ENCODE peak calls at places on chromosomes 16 and 17, in five cellular contexts. One of them, this sample, is unnamed.

GRCh38 chr16:9787717-9788116 is 394.5 kb downstream of the GRIN2A start:
- DNase-seq in heart right ventricle: no peak
- DNase-seq in CD8-positive, alpha-beta T cell: no peak
- DNase-seq in PC-3: no peak
- DNase-seq in cardiac muscle cell: no peak
- DNase-seq in this sample: peak

GRCh38 chr16:88857728-88858339 is 907 bp downstream of the TRAPPC2L start:
- DNase-seq in heart right ventricle: peak
- DNase-seq in PC-3: peak
- DNase-seq in cardiac muscle cell: peak
- DNase-seq in CD8-positive, alpha-beta T cell: peak
- DNase-seq in this sample: peak

GRCh38 chr17:75047398-75048098 is 523 bp downstream of the KCTD2 start:
- DNase-seq in CD8-positive, alpha-beta T cell: no peak
- DNase-seq in heart right ventricle: peak
- DNase-seq in cardiac muscle cell: peak
- DNase-seq in PC-3: no peak
- DNase-seq in this sample: no peak

GRCh38 chr17:38588775-38589174 is 17.0 kb downstream of the SRCIN1 start:
- DNase-seq in cardiac muscle cell: no peak
- DNase-seq in CD8-positive, alpha-beta T cell: no peak
- DNase-seq in heart right ventricle: no peak
- DNase-seq in PC-3: no peak
- DNase-seq in this sample: no peak

GRCh38 chr17:3529817-3530741 is 27.5 kb downstream of the TRPV3 start:
- DNase-seq in heart right ventricle: peak
- DNase-seq in cardiac muscle cell: peak
- DNase-seq in CD8-positive, alpha-beta T cell: no peak
- DNase-seq in PC-3: no peak
- DNase-seq in this sample: peak

GRCh38 chr16:27204232-27204915 is 1.0 kb downstream of the KDM8 start:
- DNase-seq in cardiac muscle cell: no peak
- DNase-seq in heart right ventricle: no peak
- DNase-seq in CD8-positive, alpha-beta T cell: no peak
- DNase-seq in PC-3: no peak
- DNase-seq in this sample: no peak

GRCh38 chr17:11705111-11705510 is 106.8 kb downstream of the DNAH9 start:
- DNase-seq in PC-3: no peak
- DNase-seq in CD8-positive, alpha-beta T cell: no peak
- DNase-seq in heart right ventricle: no peak
- DNase-seq in cardiac muscle cell: no peak
- DNase-seq in this sample: no peak

GRCh38 chr17:19561697-19562318 is 28.2 kb downstream of the SLC47A1 start:
- DNase-seq in cardiac muscle cell: no peak
- DNase-seq in heart right ventricle: no peak
- DNase-seq in CD8-positive, alpha-beta T cell: no peak
- DNase-seq in PC-3: no peak
- DNase-seq in this sample: no peak

GRCh38 chr16:17106243-17106791 is 364.4 kb downstream of the XYLT1 start:
- DNase-seq in PC-3: no peak
- DNase-seq in CD8-positive, alpha-beta T cell: no peak
- DNase-seq in heart right ventricle: no peak
- DNase-seq in cardiac muscle cell: no peak
- DNase-seq in this sample: no peak

GRCh38 chr17:43905985-43906852 is 1.1 kb downstream of the MPP2 start:
- DNase-seq in CD8-positive, alpha-beta T cell: no peak
- DNase-seq in heart right ventricle: peak
- DNase-seq in PC-3: no peak
- DNase-seq in cardiac muscle cell: peak
- DNase-seq in this sample: peak

GRCh38 chr17:74280093-74280513 is 6.1 kb downstream of the DNAI2 start:
- DNase-seq in cardiac muscle cell: no peak
- DNase-seq in PC-3: no peak
- DNase-seq in CD8-positive, alpha-beta T cell: peak
- DNase-seq in heart right ventricle: no peak
- DNase-seq in this sample: no peak

GRCh38 chr17:64406321-64407200 is 15.9 kb upstream of the PECAM1 start:
- DNase-seq in PC-3: peak
- DNase-seq in CD8-positive, alpha-beta T cell: no peak
- DNase-seq in heart right ventricle: no peak
- DNase-seq in cardiac muscle cell: peak
- DNase-seq in this sample: no peak

GRCh38 chr17:38687291-38687690 is 12.5 kb upstream of the EPOP start:
- DNase-seq in cardiac muscle cell: peak
- DNase-seq in heart right ventricle: no peak
- DNase-seq in CD8-positive, alpha-beta T cell: no peak
- DNase-seq in PC-3: no peak
- DNase-seq in this sample: peak

GRCh38 chr16:48907906-48908634 is 298.1 kb upstream of the N4BP1 start:
- DNase-seq in CD8-positive, alpha-beta T cell: no peak
- DNase-seq in heart right ventricle: no peak
- DNase-seq in PC-3: no peak
- DNase-seq in cardiac muscle cell: no peak
- DNase-seq in this sample: no peak

GRCh38 chr17:56866496-56866895 is 32.5 kb downstream of the DGKE start:
- DNase-seq in PC-3: no peak
- DNase-seq in heart right ventricle: no peak
- DNase-seq in CD8-positive, alpha-beta T cell: no peak
- DNase-seq in cardiac muscle cell: no peak
- DNase-seq in this sample: no peak

GRCh38 chr17:39151680-39152058 is 232 bp upstream of the PLXDC1 start:
- DNase-seq in heart right ventricle: peak
- DNase-seq in cardiac muscle cell: no peak
- DNase-seq in PC-3: no peak
- DNase-seq in CD8-positive, alpha-beta T cell: no peak
- DNase-seq in this sample: no peak

GRCh38 chr16:35195173-35195863 is 1735.9 kb downstream of the TP53TG3F start:
- DNase-seq in PC-3: no peak
- DNase-seq in cardiac muscle cell: no peak
- DNase-seq in CD8-positive, alpha-beta T cell: no peak
- DNase-seq in heart right ventricle: no peak
- DNase-seq in this sample: no peak

DNA sequence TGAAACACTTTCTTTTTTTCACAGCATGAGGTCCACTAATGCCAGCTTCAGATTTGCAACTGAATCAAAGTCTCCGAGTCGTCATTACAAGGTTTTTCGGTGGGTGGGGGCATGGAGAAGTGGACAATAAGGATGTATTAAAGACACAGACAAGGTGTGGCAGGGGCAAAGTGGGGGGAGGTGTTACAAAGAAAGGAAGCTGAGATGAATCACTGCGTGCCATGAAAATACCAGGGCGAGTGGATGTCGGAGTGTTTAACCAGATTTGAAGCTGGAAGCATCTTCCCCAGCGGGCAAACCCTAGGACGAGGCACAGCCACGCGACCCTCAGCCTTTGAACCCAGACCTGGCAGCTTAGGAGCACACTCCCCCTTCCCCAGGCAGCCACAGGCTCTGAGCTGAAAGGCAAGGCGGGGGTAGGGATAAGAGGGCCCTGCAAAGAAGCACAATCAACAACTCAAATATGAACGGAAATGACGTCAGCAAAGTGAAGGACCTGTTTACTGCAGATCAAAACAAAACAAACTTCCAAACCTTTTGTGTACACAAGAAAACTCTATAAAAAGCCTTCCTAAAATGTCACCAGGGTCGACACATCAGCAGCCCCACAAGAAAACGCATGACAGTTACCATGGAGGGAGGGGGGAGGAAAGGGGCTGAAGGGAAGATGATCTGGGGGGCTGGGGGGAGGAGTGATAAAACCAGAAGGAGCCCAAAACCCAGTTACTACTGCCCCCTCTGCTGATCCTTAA is 5.6 kb upstream of the ZFHX3 start:
- DNase-seq in PC-3: peak
- DNase-seq in CD8-positive, alpha-beta T cell: no peak
- DNase-seq in cardiac muscle cell: peak
- DNase-seq in heart right ventricle: no peak
- DNase-seq in this sample: peak
- H3K4me3 ChIP-seq in PC-3: peak
- H3K4me3 ChIP-seq in CD8-positive, alpha-beta T cell: no peak
- H3K4me3 ChIP-seq in cardiac muscle cell: no peak
- H3K4me3 ChIP-seq in heart right ventricle: no peak
- H3K4me3 ChIP-seq in this sample: peak

DNA sequence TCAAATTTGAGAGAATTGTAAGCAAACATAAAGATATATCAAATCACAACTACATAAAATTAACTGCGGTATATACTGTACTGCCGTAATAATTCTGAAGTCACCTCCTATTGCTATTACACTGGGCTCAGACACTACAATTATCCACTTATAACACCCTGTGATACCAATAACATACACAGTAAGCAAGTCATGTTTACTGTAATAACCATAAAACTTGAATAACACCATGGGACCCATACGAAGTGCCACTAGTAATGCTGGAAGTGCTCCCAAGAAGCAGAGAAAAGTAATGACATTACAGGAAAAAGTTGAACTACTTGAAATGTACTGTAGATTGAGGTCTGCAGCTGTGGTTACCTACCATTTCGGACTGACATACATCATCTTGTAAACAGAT is 24.0 kb downstream of the CMC2 start:
- DNase-seq in CD8-positive, alpha-beta T cell: no peak
- DNase-seq in heart right ventricle: no peak
- DNase-seq in cardiac muscle cell: no peak
- DNase-seq in PC-3: no peak
- DNase-seq in this sample: no peak
- H3K4me3 ChIP-seq in CD8-positive, alpha-beta T cell: no peak
- H3K4me3 ChIP-seq in heart right ventricle: no peak
- H3K4me3 ChIP-seq in cardiac muscle cell: no peak
- H3K4me3 ChIP-seq in PC-3: no peak
- H3K4me3 ChIP-seq in this sample: no peak

GRCh38 chr16:68385371-68385770 is 62.9 kb downstream of the SMPD3 start:
- DNase-seq in heart right ventricle: no peak
- DNase-seq in cardiac muscle cell: no peak
- DNase-seq in PC-3: no peak
- DNase-seq in CD8-positive, alpha-beta T cell: no peak
- DNase-seq in this sample: no peak

GRCh38 chr16:68381363-68381724 is 67.0 kb downstream of the SMPD3 start:
- DNase-seq in heart right ventricle: no peak
- DNase-seq in PC-3: no peak
- DNase-seq in CD8-positive, alpha-beta T cell: no peak
- DNase-seq in cardiac muscle cell: no peak
- DNase-seq in this sample: no peak

GRCh38 chr16:68382296-68382718 is 66.0 kb downstream of the SMPD3 start:
- DNase-seq in CD8-positive, alpha-beta T cell: no peak
- DNase-seq in heart right ventricle: no peak
- DNase-seq in cardiac muscle cell: no peak
- DNase-seq in PC-3: no peak
- DNase-seq in this sample: no peak

GRCh38 chr16:68384293-68385255 is 63.7 kb downstream of the SMPD3 start:
- DNase-seq in CD8-positive, alpha-beta T cell: no peak
- DNase-seq in PC-3: no peak
- DNase-seq in cardiac muscle cell: no peak
- DNase-seq in heart right ventricle: no peak
- DNase-seq in this sample: no peak

GRCh38 chr16:68383858-68384257 is 64.5 kb downstream of the SMPD3 start:
- DNase-seq in heart right ventricle: no peak
- DNase-seq in PC-3: no peak
- DNase-seq in CD8-positive, alpha-beta T cell: no peak
- DNase-seq in cardiac muscle cell: no peak
- DNase-seq in this sample: no peak
- H3K4me3 ChIP-seq in heart right ventricle: no peak
- H3K4me3 ChIP-seq in PC-3: no peak
- H3K4me3 ChIP-seq in CD8-positive, alpha-beta T cell: no peak
- H3K4me3 ChIP-seq in cardiac muscle cell: no peak
- H3K4me3 ChIP-seq in this sample: no peak

GRCh38 chr17:79777844-79778503 is at the start of gene CBX2:
- DNase-seq in cardiac muscle cell: peak
- DNase-seq in CD8-positive, alpha-beta T cell: peak
- DNase-seq in PC-3: peak
- DNase-seq in heart right ventricle: peak
- DNase-seq in this sample: peak
- H3K4me3 ChIP-seq in cardiac muscle cell: peak
- H3K4me3 ChIP-seq in CD8-positive, alpha-beta T cell: peak
- H3K4me3 ChIP-seq in PC-3: peak
- H3K4me3 ChIP-seq in heart right ventricle: peak
- H3K4me3 ChIP-seq in this sample: peak

GRCh38 chr16:1082952-1083675 is 10.6 kb downstream of the SSTR5 start:
- DNase-seq in heart right ventricle: no peak
- DNase-seq in PC-3: peak
- DNase-seq in CD8-positive, alpha-beta T cell: no peak
- DNase-seq in cardiac muscle cell: no peak
- DNase-seq in this sample: no peak

GRCh38 chr16:1080801-1081733 is 8.5 kb downstream of the SSTR5 start:
- DNase-seq in cardiac muscle cell: no peak
- DNase-seq in CD8-positive, alpha-beta T cell: no peak
- DNase-seq in PC-3: no peak
- DNase-seq in heart right ventricle: no peak
- DNase-seq in this sample: no peak

GRCh38 chr16:1081734-1082265 is 9.3 kb downstream of the SSTR5 start:
- DNase-seq in heart right ventricle: no peak
- DNase-seq in PC-3: no peak
- DNase-seq in CD8-positive, alpha-beta T cell: no peak
- DNase-seq in cardiac muscle cell: no peak
- DNase-seq in this sample: no peak

GRCh38 chr16:1079786-1080525 is 7.4 kb downstream of the SSTR5 start:
- DNase-seq in heart right ventricle: no peak
- DNase-seq in PC-3: no peak
- DNase-seq in cardiac muscle cell: no peak
- DNase-seq in CD8-positive, alpha-beta T cell: no peak
- DNase-seq in this sample: no peak

DNA sequence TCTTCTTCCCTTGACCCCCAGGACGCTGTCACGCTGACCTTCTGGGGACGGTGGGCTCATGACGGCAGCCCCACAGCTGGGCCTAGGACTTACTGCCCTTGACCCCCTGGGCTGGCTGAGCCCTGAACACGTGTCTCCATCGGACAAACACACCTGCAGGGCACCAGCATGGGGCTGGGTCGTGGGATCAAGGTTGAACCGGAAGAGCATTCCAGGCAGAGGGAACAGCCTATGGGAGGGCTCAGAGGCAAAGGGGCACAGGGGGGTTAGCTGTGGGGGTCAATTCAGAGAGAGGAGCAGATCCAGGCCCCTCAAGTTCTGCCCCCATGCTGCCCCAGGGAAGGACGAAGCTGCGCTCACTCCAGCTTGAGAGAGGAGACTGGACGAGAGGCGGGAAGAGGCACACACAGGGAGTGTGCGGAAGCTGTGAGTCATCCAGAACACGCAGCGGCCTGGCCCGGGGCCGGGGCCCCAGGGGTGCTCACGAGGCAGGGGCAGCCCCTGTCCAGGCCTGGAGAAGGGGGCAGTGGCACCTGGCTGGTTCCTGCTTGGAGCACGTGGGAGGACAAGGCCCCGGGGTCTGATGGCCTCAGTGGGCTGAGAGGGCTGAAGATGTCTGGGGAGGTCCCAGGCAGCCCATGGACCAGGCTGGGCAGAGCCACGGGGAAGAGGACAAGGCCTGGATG is 9.9 kb downstream of the SSTR5 start:
- DNase-seq in heart right ventricle: no peak
- DNase-seq in cardiac muscle cell: peak
- DNase-seq in PC-3: peak
- DNase-seq in CD8-positive, alpha-beta T cell: no peak
- DNase-seq in this sample: peak
- H3K4me3 ChIP-seq in heart right ventricle: no peak
- H3K4me3 ChIP-seq in cardiac muscle cell: no peak
- H3K4me3 ChIP-seq in PC-3: peak
- H3K4me3 ChIP-seq in CD8-positive, alpha-beta T cell: no peak
- H3K4me3 ChIP-seq in this sample: no peak

GRCh38 chr17:8435245-8436168 is at the start of gene NDEL1:
- DNase-seq in CD8-positive, alpha-beta T cell: peak
- DNase-seq in heart right ventricle: peak
- DNase-seq in PC-3: peak
- DNase-seq in cardiac muscle cell: peak
- DNase-seq in this sample: peak
- H3K4me3 ChIP-seq in CD8-positive, alpha-beta T cell: peak
- H3K4me3 ChIP-seq in heart right ventricle: peak
- H3K4me3 ChIP-seq in PC-3: peak
- H3K4me3 ChIP-seq in cardiac muscle cell: peak
- H3K4me3 ChIP-seq in this sample: peak

This sample was measured in astrocyte.